ENCODE peak calls at places on chromosomes 12 and 14, in eight cellular contexts. M is K562, B is HepG2, W is GM23338, H is H1, P is HCT116, L is endothelial cell of umbilical vein, C is GM12878. E is an unnamed sample.

GRCh38 chr14:74531467-74531866 is 37.9 kb downstream of the ISCA2 start:
- DNase-seq in M (peak), B (peak), W (peak), H (peak), P (peak), L (peak), C (no peak), E (no peak)

GRCh38 chr12:122356192-122356635 is 66.3 kb downstream of the CLIP1 start:
- DNase-seq in M (peak), B (peak), W (peak), H (peak), P (peak), L (peak), C (peak), E (peak)

GRCh38 chr14:28773917-28774691 is 7.5 kb downstream of the FOXG1 start:
- DNase-seq in M (peak), B (no peak), W (peak), H (peak), P (no peak), L (no peak), C (no peak), E (no peak)

GRCh38 chr14:50739186-50739585 is 71.1 kb upstream of the SAV1 start:
- DNase-seq in M (no peak), B (no peak), W (no peak), H (no peak), P (no peak), L (no peak), C (no peak), E (no peak)

GRCh38 chr14:61219673-61220072 is 61.5 kb downstream of the TMEM30B start:
- DNase-seq in M (no peak), B (no peak), W (no peak), H (no peak), P (no peak), L (no peak), C (no peak), E (no peak)

GRCh38 chr14:102949062-102949800 is 26.8 kb downstream of the AMN start:
- DNase-seq in M (no peak), B (no peak), W (no peak), H (no peak), P (no peak), L (no peak), C (no peak), E (no peak)

GRCh38 chr12:33330940-33331339 is 108.7 kb downstream of the SYT10 start:
- DNase-seq in M (no peak), B (peak), W (no peak), H (no peak), P (no peak), L (no peak), C (no peak), E (no peak)

GRCh38 chr12:44788731-44789130 is 87.4 kb downstream of the NELL2 start:
- DNase-seq in M (no peak), B (no peak), W (no peak), H (no peak), P (no peak), L (no peak), C (no peak), E (no peak)

GRCh38 chr12:18158774-18159557 is 69.0 kb upstream of the RERGL start:
- DNase-seq in M (peak), B (peak), W (peak), H (peak), P (no peak), L (peak), C (no peak), E (no peak)

GRCh38 chr12:121017966-121018491 is 1.7 kb upstream of the C12orf43 start:
- DNase-seq in M (peak), B (no peak), W (no peak), H (no peak), P (no peak), L (no peak), C (no peak), E (no peak)

GRCh38 chr12:6452245-6452731 is 446 bp downstream of the TAPBPL start:
- DNase-seq in M (no peak), B (no peak), W (no peak), H (peak), P (no peak), L (no peak), C (no peak), E (no peak)

GRCh38 chr12:81086342-81086741 is 8.5 kb downstream of the ACSS3 start:
- DNase-seq in M (no peak), B (peak), W (peak), H (no peak), P (no peak), L (no peak), C (no peak), E (no peak)

GRCh38 chr14:48125654-48126053 is 450.2 kb upstream of the MDGA2 start:
- DNase-seq in M (no peak), B (no peak), W (peak), H (no peak), P (no peak), L (no peak), C (no peak), E (no peak)

GRCh38 chr14:103871596-103872480 is 24.5 kb upstream of the PPP1R13B start:
- DNase-seq in M (peak), B (no peak), W (peak), H (peak), P (no peak), L (no peak), C (peak), E (no peak)

GRCh38 chr12:108228746-108229145 is 99.7 kb downstream of the WSCD2 start:
- DNase-seq in M (no peak), B (no peak), W (no peak), H (no peak), P (no peak), L (no peak), C (no peak), E (no peak)

GRCh38 chr14:70654609-70655008 is 12.9 kb downstream of the TTC9 start:
- DNase-seq in M (no peak), B (no peak), W (no peak), H (no peak), P (no peak), L (no peak), C (peak), E (no peak)

GRCh38 chr12:105508096-105508495 is 177.6 kb downstream of the C12orf75 start:
- DNase-seq in M (no peak), B (no peak), W (no peak), H (no peak), P (no peak), L (no peak), C (no peak), E (no peak)

GRCh38 chr14:63650336-63650952 is 8.8 kb upstream of the WDR89 start:
- DNase-seq in M (no peak), B (no peak), W (no peak), H (no peak), P (no peak), L (no peak), C (peak), E (no peak)

GRCh38 chr14:47555333-47555732 is 120.1 kb downstream of the MDGA2 start:
- DNase-seq in M (no peak), B (no peak), W (no peak), H (no peak), P (no peak), L (no peak), C (no peak), E (no peak)

GRCh38 chr12:116861331-116861730 is 19.9 kb downstream of the HRK start:
- DNase-seq in M (peak), B (no peak), W (no peak), H (no peak), P (no peak), L (no peak), C (peak), E (no peak)

GRCh38 chr12:24960222-24960855 is 11.4 kb upstream of the BCAT1 start:
- DNase-seq in M (peak), B (peak), W (peak), H (peak), P (peak), L (peak), C (peak), E (no peak)

GRCh38 chr14:66992776-66993175 is 196.5 kb upstream of the GARIN2 start:
- DNase-seq in M (no peak), B (peak), W (no peak), H (no peak), P (no peak), L (no peak), C (no peak), E (no peak)

GRCh38 chr14:29376251-29376650 is 551.4 kb downstream of the PRKD1 start:
- DNase-seq in M (no peak), B (no peak), W (no peak), H (no peak), P (no peak), L (peak), C (no peak), E (no peak)

DNA sequence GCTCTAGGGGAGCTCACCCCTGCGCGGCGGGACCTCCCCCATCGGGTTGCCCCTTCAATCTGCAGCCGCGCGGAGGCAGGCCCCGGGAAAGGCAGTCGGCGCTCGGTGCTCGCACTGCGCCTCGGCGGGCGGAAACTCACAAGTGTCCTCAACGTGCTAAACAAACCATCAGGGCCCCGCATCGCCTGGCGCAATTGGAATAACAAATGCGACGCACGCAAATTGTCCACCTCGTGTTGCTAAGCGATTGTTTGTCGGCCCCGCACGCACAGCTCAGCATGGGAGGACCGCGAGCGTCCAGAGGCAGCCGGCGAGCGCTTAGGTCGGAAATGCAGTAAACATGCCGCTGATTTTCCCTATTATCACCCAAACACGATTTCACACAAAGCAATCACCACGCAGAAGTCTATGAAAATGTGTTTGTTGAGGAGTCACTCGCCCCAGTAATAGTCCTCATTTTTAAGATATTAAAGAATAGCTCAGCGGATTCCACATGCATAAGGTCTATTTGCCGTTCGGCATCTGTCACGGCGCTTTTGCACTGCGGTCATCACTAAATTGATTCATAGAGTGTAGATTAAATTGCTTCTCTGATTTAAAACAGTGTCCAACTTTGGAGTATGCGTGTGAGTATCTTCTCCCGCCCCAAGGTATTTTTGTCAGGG is 3.2 kb upstream of the GSC start:
- DNase-seq in M (no peak), B (no peak), W (peak), H (peak), P (no peak), L (no peak), C (no peak), E (no peak)
- TF ChIP-seq EZH2 in M (no peak), B (no peak), W (peak), H (peak), P (no peak), L (peak), C (no peak), E (no peak)

DNA sequence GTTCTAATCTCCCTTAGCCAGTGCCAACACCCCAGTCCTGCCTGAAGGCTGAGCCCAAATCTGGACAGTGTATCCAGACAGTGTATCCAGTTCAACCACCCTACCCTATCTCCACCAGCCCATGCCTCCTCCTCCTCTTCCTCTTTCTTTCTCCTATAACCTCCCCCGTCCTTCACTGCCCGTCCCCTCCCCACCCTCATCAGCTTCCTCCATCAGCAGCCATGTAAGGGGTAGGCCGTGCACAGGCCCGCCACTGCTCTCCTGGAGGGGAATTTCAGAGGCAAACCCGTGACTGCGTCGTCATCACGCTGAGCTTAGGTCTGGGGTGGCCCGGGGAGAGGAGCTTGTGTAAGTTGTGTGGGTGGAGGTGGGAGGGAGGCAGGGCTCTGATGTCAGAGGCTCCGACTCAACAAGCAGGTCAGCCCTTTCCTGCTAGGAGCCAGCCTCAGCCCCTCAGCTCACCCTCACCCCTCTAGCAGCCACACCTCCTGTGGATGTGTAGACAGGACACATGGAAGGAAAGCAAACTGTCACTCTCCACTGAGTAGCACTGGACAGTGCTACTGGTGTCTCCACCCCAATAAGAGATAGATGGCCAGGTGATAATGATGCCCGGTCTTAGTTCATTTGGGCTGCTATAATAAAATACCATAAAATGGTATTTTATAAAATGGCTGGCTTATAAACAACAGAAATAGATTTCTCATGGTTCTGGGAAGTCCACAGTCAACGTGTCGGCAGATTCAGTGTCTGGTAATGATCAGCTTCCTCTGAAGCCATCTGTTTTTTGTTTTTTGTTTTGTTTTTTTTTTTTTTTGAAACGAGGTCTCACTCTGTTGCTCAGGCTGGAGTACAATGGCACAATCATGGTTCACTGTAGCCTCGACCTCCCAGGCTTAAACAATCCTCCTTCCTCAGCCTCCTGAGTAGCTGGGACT is 50.4 kb downstream of the IRF2BPL start:
- DNase-seq in M (peak), B (peak), W (no peak), H (peak), P (no peak), L (no peak), C (peak), E (no peak)
- TF ChIP-seq POLR2AphosphoS5 in M (no peak), B (no peak), W (no peak), H (no peak), P (no peak), L (no peak), C (peak), E (no peak)

GRCh38 chr14:98444077-98444476 is 827.9 kb downstream of the BCL11B start:
- DNase-seq in M (no peak), B (no peak), W (no peak), H (no peak), P (no peak), L (no peak), C (no peak), E (no peak)
- H3K27ac ChIP-seq in M (no peak), B (no peak), W (no peak), H (no peak), P (no peak), L (no peak), C (no peak), E (no peak)

GRCh38 chr14:100587248-100587762 is at the start of gene BEGAIN:
- DNase-seq in M (no peak), B (no peak), W (peak), H (no peak), P (no peak), L (no peak), C (no peak), E (no peak)

GRCh38 chr14:100588671-100589070 is 1.5 kb upstream of the BEGAIN start:
- DNase-seq in M (no peak), B (no peak), W (no peak), H (no peak), P (no peak), L (no peak), C (no peak), E (no peak)

GRCh38 chr14:100589071-100589759 is 2.0 kb upstream of the BEGAIN start:
- DNase-seq in M (no peak), B (no peak), W (peak), H (no peak), P (no peak), L (no peak), C (no peak), E (no peak)

GRCh38 chr14:100586520-100587247 is 533 bp downstream of the BEGAIN start:
- DNase-seq in M (peak), B (no peak), W (peak), H (peak), P (peak), L (no peak), C (no peak), E (no peak)

GRCh38 chr14:100587763-100588411 is 670 bp upstream of the BEGAIN start:
- DNase-seq in M (no peak), B (no peak), W (no peak), H (no peak), P (no peak), L (no peak), C (no peak), E (no peak)
- TF ChIP-seq EZH2 in M (no peak), B (no peak), W (peak), H (no peak), P (no peak), L (peak), C (no peak), E (no peak)

GRCh38 chr12:2074792-2075191 is 22.0 kb downstream of the CACNA1C start:
- DNase-seq in M (no peak), B (no peak), W (no peak), H (no peak), P (no peak), L (no peak), C (no peak), E (no peak)
- TF ChIP-seq POLR2AphosphoS5 in M (no peak), B (no peak), W (no peak), H (no peak), P (no peak), L (no peak), C (no peak), E (no peak)

GRCh38 chr14:93319958-93320357 is 12.9 kb downstream of the BTBD7 start:
- DNase-seq in M (no peak), B (no peak), W (no peak), H (no peak), P (no peak), L (no peak), C (no peak), E (no peak)
- H3K27ac ChIP-seq in M (no peak), B (no peak), W (peak), H (no peak), P (no peak), L (no peak), C (peak), E (peak)

DNA sequence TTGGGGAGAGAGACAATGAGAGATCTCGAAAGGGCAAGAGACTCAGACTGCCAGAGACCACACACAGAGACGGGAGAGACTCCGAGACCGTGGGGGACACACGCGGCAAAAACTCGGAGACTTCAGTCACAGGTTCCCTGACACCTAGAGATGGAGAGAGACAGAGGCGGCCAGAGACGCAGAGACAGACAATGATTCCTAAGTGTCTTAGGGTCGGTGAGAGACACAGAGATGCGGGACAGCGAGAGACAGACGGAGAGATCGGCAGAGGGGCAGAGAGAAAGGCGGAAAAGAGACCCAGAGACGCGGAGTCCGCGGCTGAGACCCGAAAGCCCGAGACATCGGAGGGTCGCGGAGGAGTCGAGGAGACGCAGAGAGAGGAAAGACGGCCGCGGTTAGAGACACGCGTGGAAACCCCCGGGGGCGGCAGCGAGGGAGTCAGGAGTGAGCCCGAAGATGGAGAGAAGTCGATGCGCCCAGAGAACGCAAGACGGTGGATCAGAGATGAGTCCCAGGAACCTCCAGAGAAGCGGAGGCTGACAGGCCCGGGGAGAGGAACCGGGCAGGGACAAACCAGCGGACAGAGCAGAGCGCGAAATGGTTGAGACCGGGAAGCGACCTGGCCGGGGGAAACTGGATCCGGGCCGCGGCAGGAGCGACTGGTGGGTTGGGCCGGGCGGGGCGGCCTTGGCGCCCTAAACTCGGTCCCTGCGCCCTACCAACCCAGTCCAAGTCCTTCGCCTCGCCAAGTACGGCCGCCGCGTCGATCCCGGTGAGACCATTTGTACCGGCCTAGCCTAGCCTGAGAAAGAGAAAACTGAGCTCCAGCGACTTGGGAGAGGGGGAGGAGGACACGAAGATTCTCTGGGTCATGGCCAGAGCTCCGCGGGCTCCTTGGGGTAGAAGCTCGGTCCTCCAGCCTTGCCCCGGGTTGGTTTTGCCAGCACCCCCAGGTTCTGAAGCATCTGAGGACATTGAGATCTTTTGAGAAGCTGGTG is 7.6 kb downstream of the LHX5 start:
- DNase-seq in M (no peak), B (no peak), W (peak), H (peak), P (no peak), L (no peak), C (no peak), E (no peak)
- TF ChIP-seq EZH2 in M (no peak), B (no peak), W (peak), H (peak), P (no peak), L (peak), C (no peak), E (peak)